ENCODE peak calls at places on chromosomes 11 and 22, in four cellular contexts. S, Y, Z and J are unnamed samples.

GRCh38 chr11:126352934-126353801 is 2.3 kb upstream of the ST3GAL4 start:
- DNase-seq in Y (no peak), Z (no peak), S (no peak), J (peak; percentile 57)

GRCh38 chr11:65208785-65209710 is 27.3 kb downstream of the CAPN1 start:
- DNase-seq in Z (no peak), S (no peak), Y (no peak), J (no peak)

GRCh38 chr11:68471360-68472340 is 11.1 kb downstream of the PPP6R3 start:
- DNase-seq in Y (no peak), S (no peak), Z (no peak), J (peak; percentile 13)

GRCh38 chr22:43567691-43568308 is 156.0 kb downstream of the MPPED1 start:
- DNase-seq in S (no peak), Y (no peak), Z (no peak), J (no peak)

GRCh38 chr11:8863838-8864237 is 47.2 kb upstream of the AKIP1 start:
- DNase-seq in Z (no peak), S (no peak), Y (no peak), J (no peak)

GRCh38 chr11:46367244-46367915 is 14.1 kb upstream of the MDK start:
- DNase-seq in S (peak; percentile 68), Y (no peak), Z (peak; percentile 82), J (peak; percentile 95)

GRCh38 chr11:35029979-35030378 is 109.0 kb upstream of the CD44 start:
- DNase-seq in S (no peak), Y (no peak), Z (no peak), J (no peak)

GRCh38 chr11:113174862-113175261 is 139.5 kb upstream of the TTC12 start:
- DNase-seq in Y (no peak), S (no peak), Z (no peak), J (no peak)

GRCh38 chr11:123494195-123495050 is 64.4 kb downstream of the GRAMD1B start:
- DNase-seq in Y (no peak), S (no peak), Z (no peak), J (peak; percentile 52)

GRCh38 chr11:93005239-93005638 is 35.8 kb downstream of the MTNR1B start:
- DNase-seq in Y (no peak), S (no peak), Z (no peak), J (no peak)

GRCh38 chr11:13775471-13775870 is 107.0 kb downstream of the FAR1 start:
- DNase-seq in S (no peak), Y (no peak), Z (no peak), J (no peak)

GRCh38 chr22:23685205-23685784 is 5.5 kb upstream of the RGL4 start:
- DNase-seq in Y (no peak), S (no peak), Z (no peak), J (no peak)

GRCh38 chr22:46652081-46652929 is 32.1 kb downstream of the GRAMD4 start:
- DNase-seq in Y (no peak), S (no peak), Z (no peak), J (no peak)

GRCh38 chr11:45847908-45848316 is 637 bp downstream of the CRY2 start:
- DNase-seq in Z (peak; percentile 75), Y (peak; percentile 78), S (peak; percentile 47), J (peak; percentile 63)

GRCh38 chr22:33047744-33048143 is 10.4 kb downstream of the SYN3 start:
- DNase-seq in S (no peak), Y (no peak), Z (no peak), J (no peak)

GRCh38 chr11:17489729-17490128 is 13.1 kb upstream of the ABCC8 start:
- DNase-seq in S (no peak), Y (no peak), Z (no peak), J (no peak)

GRCh38 chr11:7577883-7578242 is 64.1 kb downstream of the PPFIBP2 start:
- DNase-seq in Y (no peak), S (no peak), Z (no peak), J (no peak)

GRCh38 chr11:122951231-122951630 is 30.4 kb downstream of the BSX start:
- DNase-seq in Y (no peak), S (no peak), Z (no peak), J (no peak)

GRCh38 chr11:111162306-111162705 is 83.2 kb upstream of the POU2AF2 start:
- DNase-seq in Z (no peak), Y (no peak), S (no peak), J (no peak)

GRCh38 chr11:45982656-45983470 is 60.4 kb downstream of the LARGE2 start:
- DNase-seq in Y (no peak), S (no peak), Z (no peak), J (peak; percentile 66)

GRCh38 chr22:28450109-28450508 is 229.5 kb downstream of the TTC28 start:
- DNase-seq in Y (no peak), S (no peak), Z (no peak), J (no peak)

GRCh38 chr22:43018615-43019014 is 3.7 kb upstream of the PACSIN2 start:
- DNase-seq in S (no peak), Y (no peak), Z (no peak), J (no peak)

GRCh38 chr11:133817449-133817848 is 27.9 kb downstream of the SPATA19 start:
- DNase-seq in S (no peak), Z (no peak), Y (no peak), J (no peak)

GRCh38 chr22:37636186-37636948 is 3.1 kb upstream of the SH3BP1 start:
- DNase-seq in Y (no peak), S (no peak), Z (no peak), J (peak; percentile 73)

GRCh38 chr11:69243496-69244200 is 50.3 kb upstream of the MYEOV start:
- DNase-seq in Y (no peak), Z (no peak), S (no peak), J (no peak)

DNA sequence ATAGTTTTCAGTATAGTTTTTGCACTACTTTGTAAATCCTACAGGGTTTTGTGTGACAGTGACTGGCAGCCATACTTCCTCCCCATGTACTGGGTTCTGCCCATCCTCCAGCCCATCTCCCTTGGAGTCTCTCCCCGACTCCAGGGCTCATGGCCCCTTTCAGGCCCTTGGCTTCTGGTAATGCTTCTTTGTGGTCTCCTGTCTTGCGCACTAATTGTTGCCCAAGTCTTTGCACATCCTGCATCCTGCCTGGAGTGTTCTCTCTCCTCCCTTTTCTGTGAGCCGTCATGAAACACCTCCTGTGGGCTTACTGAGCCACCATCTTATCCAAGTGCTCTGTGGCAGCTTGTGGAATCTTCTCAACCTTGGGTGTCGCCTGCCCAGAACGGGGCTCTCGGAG is 11.4 kb upstream of the KCNQ1OT1 start:
- DNase-seq in Y (no peak), Z (no peak), S (no peak), J (no peak)
- H3K27me3 ChIP-seq in Y (no peaks in the 10 kb centered on the region), Z (no peaks in the 10 kb centered on the region), S (no peaks in the 10 kb centered on the region), J (peaks cover 35% of the 10 kb centered on the region)

GRCh38 chr11:94973099-94973968 is at the start of the genes CWC15 and KDM4D:
- DNase-seq in S (peak; percentile 89), Y (peak; percentile 96), Z (peak; percentile 96), J (peak; percentile 92)
- H3K4me3 ChIP-seq in S (peak within 1 kb of the TSS; percentile 85), Y (peak within 1 kb of the TSS; percentile 76), Z (peak within 1 kb of the TSS; percentile 88), J (peak within 1 kb of the TSS; percentile 90)

DNA sequence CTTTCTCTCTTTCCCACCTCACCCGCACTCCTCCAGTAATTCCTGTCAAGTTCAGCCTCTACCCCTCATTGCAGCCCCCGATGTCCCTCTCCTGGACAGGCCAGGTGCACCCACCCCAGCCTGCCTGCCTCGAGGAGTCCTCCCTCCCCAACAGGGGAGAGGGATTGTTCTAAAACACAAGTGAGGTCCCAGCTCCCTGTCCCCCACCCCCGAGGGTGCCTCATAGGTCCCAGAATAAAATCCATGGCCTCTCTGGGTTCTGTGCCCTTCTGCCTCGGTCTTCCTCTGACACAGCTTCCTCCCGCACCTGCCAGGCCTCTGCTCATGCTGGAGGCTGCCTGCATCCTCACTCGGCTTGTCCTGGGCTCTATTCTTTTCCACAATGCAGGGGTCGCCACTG is 720.1 kb downstream of the BRD1 start:
- DNase-seq in S (no peak), Z (no peak), Y (no peak), J (peak; percentile 33)
- H3K27me3 ChIP-seq in S (no peaks in the 10 kb centered on the region), Z (peaks cover 37% of the 10 kb centered on the region), Y (no peaks in the 10 kb centered on the region), J (no peaks in the 10 kb centered on the region)

GRCh38 chr22:35625763-35626162 is 8.6 kb upstream of the MB start:
- DNase-seq in S (no peak), Y (no peak), Z (no peak), J (no peak)

GRCh38 chr22:35624547-35624946 is 7.4 kb upstream of the MB start:
- DNase-seq in Y (no peak), Z (no peak), S (no peak), J (no peak)

GRCh38 chr22:35628732-35629131 is 11.6 kb upstream of the MB start:
- DNase-seq in Y (no peak), S (no peak), Z (no peak), J (no peak)

GRCh38 chr22:35629406-35630234 is 12.5 kb upstream of the MB start:
- DNase-seq in S (no peak), Z (peak; percentile 63), Y (peak; percentile 91), J (peak; percentile 57)

DNA sequence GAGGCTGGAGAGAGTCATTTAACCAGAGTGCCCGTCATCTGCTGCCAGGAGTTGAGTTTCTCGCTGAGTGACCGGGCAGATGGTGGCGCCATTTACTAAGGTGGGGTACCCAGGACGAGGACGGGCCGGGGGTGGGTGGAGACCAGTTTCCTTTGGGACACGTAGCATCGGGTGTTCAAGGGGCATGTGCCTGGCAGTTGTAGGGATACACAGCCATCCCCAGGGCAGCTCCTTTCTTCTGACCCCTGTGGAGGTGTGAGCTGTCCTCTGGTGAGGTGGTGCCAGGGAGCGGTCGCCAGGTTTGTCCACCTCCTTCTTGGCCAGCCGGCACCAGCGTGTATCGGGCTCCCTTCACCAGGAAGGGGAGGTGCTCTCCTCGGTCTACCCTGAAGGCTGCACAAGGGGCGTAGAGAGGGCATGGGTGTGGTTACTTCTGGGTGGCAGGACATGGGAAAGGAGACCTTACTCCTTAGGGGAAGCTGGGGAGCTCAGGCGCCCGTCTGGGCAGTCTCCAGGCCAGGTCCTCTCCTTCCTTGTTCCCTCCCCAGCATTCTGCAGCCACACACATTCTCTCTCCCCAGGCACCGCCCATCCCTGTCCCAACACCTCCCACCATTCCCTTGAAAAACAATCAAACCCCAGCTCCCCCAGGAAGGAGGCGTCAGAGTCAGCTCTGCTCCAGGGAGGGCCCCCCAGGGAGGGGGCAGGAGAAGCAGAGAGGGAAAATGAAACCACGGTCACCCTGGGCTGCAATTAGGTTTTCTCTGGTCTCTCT is 10.3 kb upstream of the MB start:
- DNase-seq in Z (peak; percentile 88), Y (peak; percentile 90), S (peak; percentile 79), J (peak; percentile 82)
- H3K4me3 ChIP-seq in Z (peak overlapping the region; percentile 56), Y (peak overlapping the region; percentile 47), S (peak overlapping the region; percentile 43), J (peak overlapping the region; percentile 76)

GRCh38 chr11:72635931-72636330 is 38.3 kb downstream of the PDE2A start:
- DNase-seq in Z (no peak), Y (no peak), S (no peak), J (peak; percentile 83)

GRCh38 chr11:72633068-72633467 is 41.2 kb downstream of the PDE2A start:
- DNase-seq in S (no peak), Y (no peak), Z (no peak), J (no peak)

GRCh38 chr11:72635309-72635915 is 38.8 kb downstream of the PDE2A start:
- DNase-seq in Z (no peak), S (no peak), Y (no peak), J (no peak)

GRCh38 chr11:72634472-72635095 is 39.6 kb downstream of the PDE2A start:
- DNase-seq in S (no peak), Z (no peak), Y (no peak), J (no peak)

DNA sequence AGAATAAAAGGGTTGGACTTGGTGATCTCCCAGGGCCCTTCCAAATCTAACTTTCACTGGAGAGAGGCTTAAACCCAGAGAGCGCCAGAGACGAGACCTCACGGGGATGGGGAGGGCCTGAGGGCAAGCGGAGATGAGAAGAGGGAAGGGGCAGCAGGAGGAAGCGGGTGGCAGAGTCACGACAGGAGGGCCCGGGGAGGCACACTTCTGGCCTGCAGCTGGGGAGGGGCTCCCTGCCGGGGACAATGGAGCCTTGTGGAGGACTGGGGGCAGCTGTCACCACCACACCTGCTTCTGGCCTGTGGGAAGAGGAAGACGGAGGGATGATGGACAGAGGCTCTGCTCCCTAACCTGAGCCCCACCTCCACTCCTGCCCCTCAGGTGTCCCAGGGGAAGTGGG is 40.2 kb downstream of the PDE2A start:
- DNase-seq in Y (no peak), Z (no peak), S (no peak), J (no peak)
- H3K27me3 ChIP-seq in Y (no peaks in the 10 kb centered on the region), Z (peaks cover 17% of the 10 kb centered on the region), S (no peaks in the 10 kb centered on the region), J (peaks cover 3% of the 10 kb centered on the region)